ENCODE peak calls at places on chromosomes 1 and 21, in four cellular contexts. E is NB4, X is uterus, A is A549. L is an unnamed sample.

GRCh38 chr1:41558761-41559171 is 74.3 kb upstream of the EDN2 start:
- DNase-seq in E (no peak), X (no peak), A (no peak), L (no peak)

GRCh38 chr1:81550753-81551152 is 250.0 kb upstream of the ADGRL2 start:
- DNase-seq in E (no peak), X (no peak), A (no peak), L (no peak)

GRCh38 chr1:247386695-247387094 is 29.3 kb upstream of the NLRP3 start:
- DNase-seq in E (peak; percentile 54), X (no peak), A (no peak), L (no peak)

GRCh38 chr1:85495556-85495955 is 30.6 kb upstream of the DDAH1 start:
- DNase-seq in E (no peak), X (no peak), A (peak; percentile 41), L (no peak)

GRCh38 chr1:216804107-216804506 is 80.9 kb upstream of the ESRRG start:
- DNase-seq in E (no peak), X (no peak), A (no peak), L (no peak)

GRCh38 chr1:248847956-248848561 is 10.0 kb downstream of the ZNF672 start:
- DNase-seq in E (no peak), X (no peak), A (no peak), L (no peak)

GRCh38 chr1:117026361-117026760 is 24.8 kb downstream of the CD101 start:
- DNase-seq in E (no peak), X (no peak), A (no peak), L (no peak)

GRCh38 chr1:223558512-223558911 is 107.0 kb downstream of the CAPN8 start:
- DNase-seq in E (no peak), X (no peak), A (no peak), L (no peak)

GRCh38 chr1:182374101-182374834 is 17.3 kb downstream of the GLUL start:
- DNase-seq in E (no peak), X (no peak), A (no peak), L (no peak)

GRCh38 chr1:44568128-44568900 is 106.0 kb downstream of the TMEM53 start:
- DNase-seq in E (no peak), X (no peak), A (no peak), L (no peak)

GRCh38 chr21:29378814-29379213 is 80.1 kb downstream of the BACH1 start:
- DNase-seq in E (no peak), X (no peak), A (no peak), L (peak; percentile 69)

GRCh38 chr1:153944822-153945117 is 1.7 kb downstream of the DENND4B start:
- DNase-seq in E (no peak), X (no peak), A (no peak), L (no peak)

GRCh38 chr1:153944005-153944821 is 2.3 kb downstream of the DENND4B start:
- DNase-seq in E (peak; percentile 40), X (no peak), A (no peak), L (peak; percentile 47)

GRCh38 chr1:153946622-153947246 is at the start of gene DENND4B:
- DNase-seq in E (peak; percentile 92), X (peak; percentile 82), A (peak; percentile 83), L (peak; percentile 92)

GRCh38 chr1:153945131-153945794 is 1.3 kb downstream of the DENND4B start:
- DNase-seq in E (peak; percentile 94), X (no peak), A (peak; percentile 55), L (peak; percentile 51)

DNA sequence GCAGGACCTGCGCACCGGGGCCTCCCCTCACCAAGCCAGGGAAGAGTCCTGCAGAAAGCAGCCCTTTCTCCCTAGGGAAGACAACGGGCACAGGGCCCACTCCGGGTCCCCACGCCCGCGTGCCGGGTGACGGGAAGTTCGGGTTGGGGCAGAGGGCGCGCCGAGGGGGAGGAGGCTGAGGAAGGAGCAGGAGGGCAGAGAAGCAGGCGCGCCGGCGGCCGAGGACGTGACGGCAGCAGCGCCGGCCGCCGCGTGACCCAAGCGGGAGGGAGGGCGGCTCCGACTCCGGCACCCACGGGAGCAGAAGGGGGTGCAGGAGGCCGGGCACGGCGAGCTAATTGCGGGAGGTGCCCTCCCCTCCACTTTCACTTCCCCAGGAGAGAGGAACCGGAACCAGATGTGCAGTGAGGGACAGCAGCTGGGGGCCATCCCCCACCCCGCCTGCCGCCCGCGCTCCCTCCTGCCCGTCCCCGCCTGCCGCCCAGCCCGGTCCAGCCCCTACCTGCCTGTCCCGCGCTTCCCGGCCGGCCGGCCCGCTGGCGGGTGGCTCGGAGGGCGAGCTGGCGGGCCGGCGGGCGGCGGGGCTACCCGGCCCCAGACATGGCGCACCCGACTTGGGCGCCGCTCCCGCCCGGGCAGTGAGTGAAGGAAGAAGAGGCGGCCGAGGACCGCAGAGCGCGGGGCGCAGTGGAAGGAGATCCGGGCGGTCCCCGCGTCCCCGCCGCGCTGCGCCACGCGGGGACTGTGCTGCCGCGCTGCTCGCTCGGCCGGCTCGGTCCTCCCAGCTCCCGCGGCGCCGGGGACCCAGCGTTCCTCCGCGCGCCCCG is 510 bp downstream of the DENND4B start:
- DNase-seq in E (peak; percentile 97), X (peak; percentile 73), A (peak; percentile 58), L (peak; percentile 74)
- TF ChIP-seq POLR2A in E (no peak), X (peak; percentile 46), A (peak; percentile 34), L (peak; percentile 39)

GRCh38 chr1:16677552-16678423 is 11.0 kb upstream of the RNU1-3 start:
- DNase-seq in E (peak; percentile 89), X (peak; percentile 18), A (peak; percentile 82), L (peak; percentile 71)
- TF ChIP-seq POLR2A in E (no peak), X (no peak), A (no peak), L (no peak)

DNA sequence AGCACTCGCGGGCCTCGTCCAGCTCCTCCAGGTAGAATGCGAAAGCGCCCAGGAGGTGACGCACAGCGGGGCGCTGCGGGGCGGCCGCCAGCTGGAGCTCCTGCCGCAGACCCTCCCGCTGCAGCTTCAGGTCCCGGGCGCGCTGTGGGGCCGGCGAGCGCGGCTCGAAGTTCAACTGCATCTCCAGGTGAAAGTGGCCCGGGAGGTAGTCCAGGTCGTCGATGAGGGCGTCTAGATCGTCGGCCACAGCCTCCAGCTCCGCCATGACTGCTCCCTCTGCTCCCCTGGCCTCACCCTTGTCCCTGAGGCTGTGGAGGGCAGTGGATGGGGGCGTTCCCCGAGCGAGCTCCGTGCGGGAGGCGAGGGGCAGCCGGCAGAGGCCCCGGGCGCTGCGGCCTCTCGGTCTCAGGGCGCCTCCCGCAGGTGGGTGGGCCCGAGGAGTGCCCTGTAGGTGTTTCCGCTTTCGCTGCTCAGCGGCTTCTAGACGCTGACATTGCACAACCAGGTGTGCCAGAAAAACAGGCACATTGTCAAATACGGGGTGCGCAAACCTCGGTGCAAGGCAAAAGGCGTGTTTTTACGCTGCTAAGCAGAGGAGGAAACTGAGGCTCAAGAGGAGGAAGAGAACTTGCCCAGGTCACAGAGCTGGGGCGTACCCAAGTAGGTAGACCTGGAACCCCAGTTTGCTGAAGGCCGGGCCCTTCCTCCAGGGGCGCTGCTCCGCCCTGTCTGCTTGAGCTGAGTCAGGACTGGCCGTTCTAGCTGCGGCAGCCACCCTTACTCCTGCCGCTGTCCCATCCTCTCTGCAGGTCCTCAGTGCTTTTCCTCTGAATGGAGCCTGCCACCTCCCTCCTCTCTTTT is at the start of gene TTC22:
- DNase-seq in E (peak; percentile 60), X (peak; percentile 24), A (no peak), L (peak; percentile 20)
- TF ChIP-seq POLR2A in E (no peak), X (no peak), A (no peak), L (no peak)

DNA sequence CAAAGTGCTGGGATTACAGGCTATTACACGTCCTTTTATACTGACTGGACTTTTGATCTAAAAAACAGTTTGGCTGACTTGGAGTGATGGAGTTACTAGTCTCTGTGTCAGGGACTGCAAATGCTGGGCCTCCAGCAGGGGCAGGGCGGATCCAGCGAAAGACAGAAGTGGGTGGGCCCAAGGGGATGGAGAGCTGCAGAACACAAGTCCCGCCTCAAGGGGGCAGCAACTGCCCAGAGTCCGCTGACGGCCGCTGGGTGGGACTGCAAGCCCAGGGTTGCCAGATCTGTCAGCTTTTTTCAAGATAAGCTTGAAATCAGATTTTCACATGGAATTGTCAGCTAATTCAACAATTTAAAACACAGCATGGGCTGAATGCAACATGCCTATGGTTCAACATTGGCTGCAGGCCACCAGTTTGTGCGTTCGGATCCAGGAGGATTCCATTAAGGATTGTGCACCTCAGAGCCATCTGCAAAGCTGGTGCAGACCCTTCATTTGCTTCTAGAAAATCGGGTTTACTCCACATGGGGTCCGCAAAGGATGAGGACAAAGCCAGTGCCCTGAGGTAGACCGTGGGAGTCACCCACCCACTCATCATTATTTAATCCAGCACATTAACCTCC is 10.7 kb downstream of the STMN1 start:
- DNase-seq in E (peak; percentile 90), X (peak; percentile 92), A (peak; percentile 86), L (peak; percentile 94)
- TF ChIP-seq POLR2A in E (no peak), X (no peak), A (no peak), L (no peak)

DNA sequence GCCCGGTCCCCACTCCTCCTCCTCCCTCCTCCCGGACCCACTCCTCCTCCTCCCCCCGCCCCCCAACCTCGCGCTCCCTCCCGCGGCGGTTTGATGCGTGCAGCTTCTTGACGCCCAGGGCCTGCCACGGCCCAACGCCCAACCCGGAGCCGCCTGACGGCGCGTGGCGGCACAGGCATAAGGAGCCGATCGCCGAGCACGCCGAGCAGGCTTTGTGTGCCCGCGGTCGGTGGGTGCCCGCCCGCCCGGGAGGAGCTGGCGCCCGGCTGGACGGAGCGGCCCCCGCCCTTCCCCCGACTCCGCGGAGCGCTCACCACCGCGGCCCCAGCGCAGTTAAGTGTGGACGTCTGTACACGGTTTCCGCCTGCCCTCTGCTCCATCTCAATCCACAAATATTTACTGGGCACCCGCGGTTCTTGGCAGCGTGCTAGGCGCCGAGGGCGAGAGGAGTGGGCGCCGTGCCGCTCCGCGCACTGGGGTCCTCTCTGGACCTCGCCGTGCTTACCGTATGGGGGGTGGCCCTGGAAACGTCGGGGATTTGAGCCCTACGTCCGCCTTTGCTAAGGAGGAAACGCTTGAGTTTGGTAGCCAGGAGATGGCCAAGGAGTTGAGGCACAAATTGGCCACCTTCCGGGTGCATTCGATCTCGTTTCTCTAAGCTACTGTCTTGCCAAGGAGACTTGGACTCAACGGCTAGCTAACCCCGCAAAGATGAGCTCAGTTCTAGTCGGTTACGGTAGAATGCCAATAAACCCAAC is 428 bp upstream of the HDGF start:
- DNase-seq in E (peak; percentile 99), X (peak; percentile 97), A (peak; percentile 96), L (peak; percentile 98)
- TF ChIP-seq POLR2A in E (peak; percentile 69), X (peak; percentile 72), A (peak; percentile 51), L (peak; percentile 87)

GRCh38 chr1:155139895-155140629 is at the start of gene DPM3:
- DNase-seq in E (peak; percentile 90), X (peak; percentile 85), A (peak; percentile 85), L (peak; percentile 88)
- TF ChIP-seq POLR2A in E (peak; percentile 60), X (peak; percentile 71), A (peak; percentile 55), L (peak; percentile 87)

DNA sequence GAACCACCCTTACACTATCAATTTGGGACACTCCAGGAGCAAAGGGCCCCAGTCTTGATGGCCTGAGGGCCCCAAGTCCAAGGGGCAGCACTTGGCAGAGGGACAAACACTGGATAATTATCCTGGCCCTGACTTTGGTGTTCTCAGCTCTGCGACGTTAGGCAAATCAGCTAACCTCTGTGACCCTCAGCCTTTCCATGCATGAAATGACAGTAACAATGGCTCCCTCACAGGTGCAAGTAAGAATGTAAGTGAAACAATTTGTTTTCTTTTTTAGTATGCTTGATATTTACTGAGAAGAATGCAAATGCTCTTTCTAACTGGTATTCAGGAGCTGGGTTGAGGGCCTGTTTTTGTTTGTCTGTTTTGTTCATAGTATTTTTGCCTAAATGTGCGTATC is 61.6 kb upstream of the PRDX6 start:
- DNase-seq in E (no peak), X (no peak), A (no peak), L (no peak)
- TF ChIP-seq POLR2A in E (no peak), X (no peak), A (no peak), L (no peak)

GRCh38 chr1:16242556-16243407 is 5.8 kb upstream of the CPLANE2 start:
- DNase-seq in E (no peak), X (no peak), A (no peak), L (peak; percentile 83)
- TF ChIP-seq POLR2A in E (no peak), X (no peak), A (no peak), L (no peak)

L was measured in erythroblast.